ENCODE peak calls at places on chromosomes 13 and 19, in ten cellular contexts. V is memory B cell; H is AG10803; O is kidney; A is right atrium auricular region; C is heart right ventricle; D is NB4; S is iPS-NIHi11; I is EL; Y is stimulated activated CD8-positive, alpha-beta memory T cell treated with anti-CD3 and anti-CD28 coated beads, Interleukin-2, amount 100 ng/mL, for 1 hour. W is an unnamed sample.

GRCh38 chr19:6117534-6117933 is 7.2 kb upstream of the RFX2 start:
- DNase-seq in V (no peak), H (no peak), O (no peak), A (no peak), C (no peak), D (no peak), S (no peak), I (no peak), Y (no peak), W (no peak)

GRCh38 chr13:109945206-109945960 is 159.0 kb upstream of the IRS2 start:
- DNase-seq in V (no peak), H (peak), O (no peak), A (no peak), C (no peak), D (no peak), S (no peak), I (peak), Y (no peak), W (no peak)

GRCh38 chr19:3979674-3980352 is 5.5 kb downstream of the EEF2 start:
- DNase-seq in V (no peak), H (no peak), O (no peak), A (no peak), C (no peak), D (peak), S (peak), I (no peak), Y (no peak), W (no peak)

GRCh38 chr13:60329221-60329983 is 67.6 kb upstream of the TDRD3 start:
- DNase-seq in V (no peak), H (peak), O (no peak), A (no peak), C (no peak), D (peak), S (peak), I (peak), Y (no peak), W (no peak)

GRCh38 chr13:104875008-104875762 is 1660.3 kb downstream of the EFNB2 start:
- DNase-seq in V (no peak), H (no peak), O (peak), A (no peak), C (no peak), D (no peak), S (no peak), I (no peak), Y (no peak), W (no peak)

GRCh38 chr19:31955884-31956283 is 389.5 kb upstream of the ZNF507 start:
- DNase-seq in V (no peak), H (no peak), O (no peak), A (no peak), C (no peak), D (no peak), S (no peak), I (no peak), Y (no peak), W (no peak)

GRCh38 chr13:91904597-91904996 is 506.2 kb downstream of the GPC5 start:
- DNase-seq in V (no peak), H (no peak), O (no peak), A (no peak), C (no peak), D (peak), S (no peak), I (no peak), Y (no peak), W (no peak)

GRCh38 chr13:34657716-34658115 is 284.4 kb upstream of the NBEA start:
- DNase-seq in V (no peak), H (peak), O (no peak), A (no peak), C (no peak), D (no peak), S (no peak), I (peak), Y (no peak), W (no peak)

GRCh38 chr13:31200636-31200970 is 828 bp downstream of the B3GLCT start:
- DNase-seq in V (no peak), H (peak), O (peak), A (no peak), C (peak), D (peak), S (no peak), I (peak), Y (peak), W (no peak)

GRCh38 chr13:20526664-20527063 is 1.0 kb upstream of the CRYL1 start:
- DNase-seq in V (no peak), H (peak), O (no peak), A (no peak), C (no peak), D (no peak), S (no peak), I (peak), Y (no peak), W (no peak)

GRCh38 chr19:1041835-1042685 is 2.2 kb downstream of the ABCA7 start:
- DNase-seq in V (no peak), H (no peak), O (no peak), A (no peak), C (no peak), D (no peak), S (no peak), I (no peak), Y (no peak), W (no peak)

GRCh38 chr19:17902701-17903100 is 30.1 kb upstream of the CCDC124 start:
- DNase-seq in V (no peak), H (peak), O (no peak), A (no peak), C (no peak), D (no peak), S (no peak), I (peak), Y (no peak), W (no peak)

GRCh38 chr19:10292789-10293636 is 3.3 kb downstream of the ICAM5 start:
- DNase-seq in V (no peak), H (no peak), O (no peak), A (no peak), C (no peak), D (no peak), S (no peak), I (no peak), Y (no peak), W (no peak)

GRCh38 chr19:18428837-18429674 is 8.9 kb downstream of the ISYNA1 start:
- DNase-seq in V (peak), H (peak), O (peak), A (peak), C (peak), D (peak), S (peak), I (peak), Y (peak), W (peak)

GRCh38 chr19:5673752-5674151 is 6.6 kb downstream of the MICOS13 start:
- DNase-seq in V (no peak), H (no peak), O (no peak), A (no peak), C (no peak), D (no peak), S (no peak), I (no peak), Y (no peak), W (no peak)

GRCh38 chr13:108188260-108188659 is 27.1 kb downstream of the LIG4 start:
- DNase-seq in V (no peak), H (no peak), O (no peak), A (no peak), C (no peak), D (no peak), S (no peak), I (no peak), Y (no peak), W (no peak)

GRCh38 chr19:57171551-57172081 is 4.3 kb upstream of the DUXA start:
- DNase-seq in V (peak), H (peak), O (peak), A (peak), C (peak), D (no peak), S (peak), I (peak), Y (no peak), W (peak)

GRCh38 chr19:33402421-33403220 is 29.1 kb downstream of the CEBPG start:
- DNase-seq in V (no peak), H (no peak), O (peak), A (no peak), C (no peak), D (peak), S (no peak), I (no peak), Y (no peak), W (no peak)

GRCh38 chr13:80131204-80131603 is 209.7 kb downstream of the SPRY2 start:
- DNase-seq in V (no peak), H (peak), O (peak), A (peak), C (peak), D (peak), S (peak), I (peak), Y (no peak), W (no peak)

GRCh38 chr13:44421853-44422525 is 48.4 kb downstream of the SERP2 start:
- DNase-seq in V (no peak), H (no peak), O (no peak), A (no peak), C (no peak), D (no peak), S (no peak), I (no peak), Y (no peak), W (no peak)

GRCh38 chr19:13959962-13960862 is 7.9 kb downstream of the DCAF15 start:
- DNase-seq in V (no peak), H (no peak), O (peak), A (no peak), C (no peak), D (peak), S (peak), I (no peak), Y (no peak), W (no peak)

GRCh38 chr19:3491396-3492119 is 8.3 kb upstream of the SMIM44 start:
- DNase-seq in V (no peak), H (no peak), O (no peak), A (no peak), C (no peak), D (no peak), S (no peak), I (no peak), Y (no peak), W (no peak)

GRCh38 chr13:48817166-48817802 is 158.4 kb upstream of the FNDC3A start:
- DNase-seq in V (no peak), H (no peak), O (no peak), A (no peak), C (no peak), D (no peak), S (no peak), I (no peak), Y (no peak), W (no peak)

GRCh38 chr19:3683866-3684816 is 16.1 kb downstream of the PIP5K1C start:
- DNase-seq in V (no peak), H (no peak), O (peak), A (no peak), C (no peak), D (peak), S (no peak), I (peak), Y (no peak), W (peak)

GRCh38 chr13:65677906-65678305 is 1552.2 kb downstream of the PCDH9 start:
- DNase-seq in V (no peak), H (peak), O (no peak), A (no peak), C (no peak), D (no peak), S (peak), I (peak), Y (no peak), W (no peak)

GRCh38 chr19:47405854-47406417 is 13.4 kb downstream of the MEIS3 start:
- DNase-seq in V (no peak), H (no peak), O (no peak), A (no peak), C (no peak), D (no peak), S (no peak), I (no peak), Y (no peak), W (no peak)

GRCh38 chr19:18761531-18762110 is 29.5 kb downstream of the COMP start:
- DNase-seq in V (no peak), H (no peak), O (peak), A (no peak), C (no peak), D (no peak), S (no peak), I (no peak), Y (no peak), W (no peak)

GRCh38 chr19:1616875-1617274 is 11.6 kb upstream of the UQCR11 start:
- DNase-seq in V (no peak), H (no peak), O (no peak), A (no peak), C (no peak), D (no peak), S (no peak), I (no peak), Y (no peak), W (no peak)

GRCh38 chr19:49875801-49876421 is 1.2 kb downstream of the AKT1S1 start:
- DNase-seq in V (peak), H (peak), O (peak), A (no peak), C (peak), D (peak), S (no peak), I (peak), Y (no peak), W (peak)

GRCh38 chr13:80048802-80049201 is 292.1 kb downstream of the SPRY2 start:
- DNase-seq in V (peak), H (peak), O (peak), A (peak), C (peak), D (peak), S (peak), I (peak), Y (peak), W (peak)

GRCh38 chr13:39612023-39612637 is 9.1 kb upstream of the LHFPL6 start:
- DNase-seq in V (peak), H (peak), O (no peak), A (peak), C (peak), D (peak), S (peak), I (peak), Y (no peak), W (no peak)

GRCh38 chr13:44876782-44877324 is 112.4 kb downstream of the NUFIP1 start:
- DNase-seq in V (no peak), H (no peak), O (no peak), A (no peak), C (no peak), D (peak), S (peak), I (no peak), Y (no peak), W (no peak)

GRCh38 chr19:13842294-13843103 is 34.4 kb upstream of the NANOS3 start:
- DNase-seq in V (peak), H (peak), O (peak), A (peak), C (peak), D (peak), S (peak), I (peak), Y (no peak), W (peak)